ENCODE peak calls at places on chromosomes 2 and 18, in four cellular contexts. L is SK-N-SH, E is HCT116, U is Panc1. O is an unnamed sample.

GRCh38 chr2:72689579-72690170 is 136.2 kb downstream of the EXOC6B start:
- DNase-seq in E (no peak), U (no peak), L (no peak), O (no peak)

GRCh38 chr2:75100011-75100680 is 99.2 kb downstream of the TACR1 start:
- DNase-seq in E (no peak), U (no peak), L (peak), O (no peak)

GRCh38 chr2:215693269-215693998 is 257.6 kb upstream of the FN1 start:
- DNase-seq in L (no peak), E (no peak), U (no peak), O (peak)

GRCh38 chr2:239706407-239706806 is 305.6 kb upstream of the HDAC4 start:
- DNase-seq in L (no peak), E (no peak), U (no peak), O (no peak)

GRCh38 chr2:189115126-189115525 is 64.4 kb downstream of the COL5A2 start:
- DNase-seq in L (no peak), E (peak), U (no peak), O (no peak)

GRCh38 chr18:26504831-26505230 is 43.5 kb downstream of the KCTD1 start:
- DNase-seq in E (no peak), L (no peak), U (no peak), O (no peak)

GRCh38 chr18:54947115-54947514 is 12.1 kb downstream of the CCDC68 start:
- DNase-seq in E (no peak), U (no peak), L (no peak), O (no peak)

GRCh38 chr18:33201509-33201926 is 239.0 kb downstream of the CCDC178 start:
- DNase-seq in L (peak), E (no peak), U (no peak), O (peak)

GRCh38 chr2:102277202-102277700 is 34.1 kb upstream of the IL1RL1 start:
- DNase-seq in L (no peak), E (no peak), U (no peak), O (no peak)

GRCh38 chr18:41121116-41121826 is 833.8 kb upstream of the PIK3C3 start:
- DNase-seq in L (no peak), E (no peak), U (no peak), O (no peak)

GRCh38 chr2:122706757-122707223 is 951.3 kb downstream of the TSN start:
- DNase-seq in U (no peak), L (no peak), E (no peak), O (no peak)

GRCh38 chr18:32980896-32981295 is 208.1 kb upstream of the KLHL14 start:
- DNase-seq in U (no peak), L (no peak), E (no peak), O (no peak)

GRCh38 chr18:61582205-61582710 is 249.0 kb downstream of the CDH20 start:
- DNase-seq in E (no peak), L (no peak), U (no peak), O (no peak)

GRCh38 chr2:241901018-241901380 is 31.5 kb downstream of the RTP5 start:
- DNase-seq in U (no peak), E (no peak), L (no peak), O (no peak)
- TF ChIP-seq REST in U (no peak), E (no peak), L (no peak), O (no peak)

DNA sequence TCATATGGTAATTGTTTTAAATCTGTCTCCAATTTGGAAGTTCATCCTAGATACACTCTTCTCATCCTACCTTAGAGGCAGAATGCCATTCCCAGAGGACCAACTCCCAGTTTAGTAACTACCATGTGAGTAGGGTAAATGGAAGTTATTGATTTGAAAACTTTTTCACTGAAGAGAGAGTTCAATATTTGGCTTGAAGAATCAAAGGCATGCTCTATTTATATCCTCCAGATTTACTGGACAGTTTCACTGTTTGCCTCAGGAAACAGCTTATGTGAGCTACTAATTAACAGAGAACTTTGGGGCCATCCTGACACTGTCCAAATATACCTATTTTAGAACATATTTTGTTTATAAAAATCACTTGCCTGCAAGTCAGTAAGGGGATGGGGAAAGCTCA is 607.2 kb upstream of the GYPC start:
- DNase-seq in U (no peak), L (no peak), E (no peak), O (no peak)
- TF ChIP-seq REST in U (no peak), L (no peak), E (no peak), O (no peak)

GRCh38 chr2:18077724-18078123 is 199.3 kb downstream of the KCNS3 start:
- DNase-seq in L (no peak), E (no peak), U (no peak), O (no peak)
- TF ChIP-seq REST in L (no peak), E (no peak), U (no peak), O (no peak)

GRCh38 chr2:25115902-25116301 is 52.5 kb downstream of the POMC start:
- DNase-seq in L (no peak), U (no peak), E (no peak), O (no peak)
- TF ChIP-seq REST in L (peak), U (peak), E (no peak), O (peak)

GRCh38 chr2:54429055-54429454 is 27.1 kb upstream of the SPTBN1 start:
- DNase-seq in E (no peak), L (no peak), U (no peak), O (no peak)
- TF ChIP-seq REST in E (no peak), L (no peak), U (no peak), O (no peak)

GRCh38 chr2:150171065-150171548 is 316.4 kb downstream of the RND3 start:
- DNase-seq in E (no peak), L (no peak), U (no peak), O (no peak)

GRCh38 chr2:150165988-150166965 is 321.2 kb downstream of the RND3 start:
- DNase-seq in E (no peak), L (no peak), U (no peak), O (peak)

GRCh38 chr2:150167711-150168110 is 319.8 kb downstream of the RND3 start:
- DNase-seq in U (no peak), L (no peak), E (no peak), O (peak)

GRCh38 chr2:150168596-150168995 is 318.9 kb downstream of the RND3 start:
- DNase-seq in L (no peak), U (no peak), E (no peak), O (no peak)

GRCh38 chr2:150169230-150169629 is 318.2 kb downstream of the RND3 start:
- DNase-seq in E (no peak), L (no peak), U (no peak), O (peak)
- TF ChIP-seq REST in E (no peak), L (no peak), U (no peak), O (no peak)

DNA sequence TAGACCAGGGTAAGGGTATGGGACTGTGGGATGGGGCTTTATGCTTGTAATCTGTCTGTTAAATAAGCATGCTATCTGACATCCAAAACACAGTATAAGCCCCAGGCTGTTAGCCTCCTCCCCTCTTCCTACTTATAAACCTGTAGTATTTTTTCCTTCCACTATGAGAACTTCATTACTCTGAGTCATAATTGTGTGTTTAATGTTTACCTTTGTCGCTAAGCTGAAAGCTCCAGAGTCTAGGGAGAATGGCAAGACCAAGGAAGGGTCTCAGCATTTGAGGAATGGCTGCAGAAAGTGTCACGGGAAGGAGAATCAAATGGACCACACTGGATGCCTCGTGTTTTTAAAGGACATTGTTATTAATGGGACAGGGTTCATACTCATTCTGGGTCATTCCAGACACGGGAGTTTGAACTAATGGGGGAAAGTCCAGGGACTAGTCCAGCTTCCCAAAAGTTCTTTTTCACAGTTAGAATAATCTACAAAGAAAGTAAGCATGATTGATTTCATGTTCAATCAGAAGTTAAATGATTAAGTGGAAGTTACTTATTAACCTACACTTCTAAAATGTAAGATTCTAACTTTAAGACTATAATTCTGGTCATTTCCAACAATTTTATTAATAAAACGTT is 292.2 kb downstream of the AFF3 start:
- DNase-seq in E (no peak), L (no peak), U (no peak), O (peak)
- TF ChIP-seq REST in E (no peak), L (no peak), U (no peak), O (no peak)

GRCh38 chr2:95390272-95390880 is 12.1 kb upstream of the FAHD2A start:
- DNase-seq in U (no peak), L (no peak), E (no peak), O (no peak)
- TF ChIP-seq REST in U (no peak), L (no peak), E (no peak), O (no peak)